ENCODE peak calls at places on chromosomes 16 and 17, in four cellular contexts. A is anterior cingulate cortex, L is GOT3, V is amniotic stem cell. I is an unnamed sample.

GRCh38 chr16:6132121-6132520 is 1034.5 kb upstream of the EEF2KMT start:
- DNase-seq in L (no peak), A (no peak), V (no peak), I (no peak)

GRCh38 chr17:19470529-19471261 is 59.7 kb downstream of the RNF112 start:
- DNase-seq in V (no peak), L (no peak), A (no peak), I (peak)

GRCh38 chr17:50129946-50130777 is at the start of gene SAMD14:
- DNase-seq in A (no peak), V (no peak), L (no peak), I (no peak)

GRCh38 chr17:40062347-40063033 is at the start of gene THRA:
- DNase-seq in L (no peak), A (peak), V (peak), I (no peak)

GRCh38 chr17:78993241-78993956 is 13.7 kb upstream of the LGALS3BP start:
- DNase-seq in V (peak), A (no peak), L (no peak), I (peak)

GRCh38 chr16:22191966-22192260 is 14.2 kb upstream of the EEF2K start:
- DNase-seq in L (no peak), V (no peak), A (no peak), I (no peak)

GRCh38 chr16:825298-826061 is 24.9 kb upstream of the GNG13 start:
- DNase-seq in V (peak), L (no peak), A (no peak), I (no peak)

GRCh38 chr16:17459903-17460521 is 10.7 kb downstream of the XYLT1 start:
- DNase-seq in A (no peak), L (no peak), V (no peak), I (no peak)

GRCh38 chr17:63497708-63498483 is 21.0 kb downstream of the ACE start:
- DNase-seq in L (no peak), V (no peak), A (no peak), I (no peak)

GRCh38 chr16:10752843-10753523 is 9.3 kb downstream of the NUBP1 start:
- DNase-seq in A (no peak), L (no peak), V (no peak), I (no peak)

GRCh38 chr17:5719976-5720375 is 135.7 kb upstream of the NLRP1 start:
- DNase-seq in V (no peak), A (no peak), L (no peak), I (no peak)

GRCh38 chr17:69462010-69462409 is 47.5 kb downstream of the MAP2K6 start:
- DNase-seq in L (no peak), V (no peak), A (no peak), I (no peak)

GRCh38 chr17:7183433-7184090 is 4.4 kb upstream of the ASGR1 start:
- DNase-seq in V (no peak), A (no peak), L (no peak), I (no peak)

GRCh38 chr17:43853546-43853945 is 6.6 kb downstream of the CD300LG start:
- DNase-seq in A (no peak), L (no peak), V (no peak), I (no peak)

GRCh38 chr17:78925662-78926555 is 722 bp upstream of the TIMP2 start:
- DNase-seq in L (no peak), A (peak), V (no peak), I (peak)

GRCh38 chr17:63446981-63447687 is 1.0 kb upstream of the CYB561 start:
- DNase-seq in L (no peak), V (no peak), A (no peak), I (no peak)

GRCh38 chr17:41415833-41416335 is 8.5 kb downstream of the KRT37 start:
- DNase-seq in V (peak), L (no peak), A (no peak), I (no peak)

GRCh38 chr16:85998178-85998867 is 99.4 kb downstream of the IRF8 start:
- DNase-seq in A (no peak), L (no peak), V (no peak), I (peak)

GRCh38 chr17:6654816-6655731 is 3.5 kb downstream of the C17orf100 start:
- DNase-seq in L (no peak), V (no peak), A (no peak), I (no peak)

GRCh38 chr17:75457047-75457654 is 716 bp downstream of the TMEM94 start:
- DNase-seq in L (no peak), A (no peak), V (no peak), I (no peak)

GRCh38 chr17:11035681-11036080 is 197.8 kb upstream of the PIRT start:
- DNase-seq in A (no peak), L (no peak), V (no peak), I (no peak)

GRCh38 chr16:50500171-50500874 is 47.9 kb upstream of the NKD1 start:
- DNase-seq in L (no peak), A (no peak), V (no peak), I (no peak)

I was measured in suprapubic skin.